ENCODE peak calls at places on chromosome 20, in seven cellular contexts. H, W, E, T, J, I and R are unnamed samples.

GRCh38 chr20:38131588-38132121 is 33.4 kb downstream of the TGM2 start:
- DNase-seq in I (no peak), H (no peak), W (no peak), E (no peak), J (no peak), T (no peak), R (no peak)

GRCh38 chr20:60862601-60863000 is 389.5 kb upstream of the CDH4 start:
- DNase-seq in I (no peak), W (no peak), T (no peak), H (no peak), J (no peak), E (no peak), R (no peak)

GRCh38 chr20:34949120-34949519 is 6.5 kb downstream of the GSS start:
- DNase-seq in H (no peak), W (no peak), J (no peak), E (no peak), T (no peak), I (no peak), R (no peak)

GRCh38 chr20:48738399-48739304 is 89.1 kb downstream of the PREX1 start:
- DNase-seq in W (peak), H (no peak), T (no peak), J (peak), I (peak), E (no peak), R (no peak)

GRCh38 chr20:18504479-18505060 is 3.2 kb upstream of the SEC23B start:
- DNase-seq in E (peak), T (no peak), I (no peak), H (no peak), J (no peak), W (no peak), R (peak)

GRCh38 chr20:46134716-46135115 is 16.6 kb downstream of the CD40 start:
- DNase-seq in I (no peak), W (no peak), H (no peak), T (no peak), J (no peak), E (no peak), R (no peak)

GRCh38 chr20:17904027-17904426 is 64.6 kb downstream of the SNX5 start:
- DNase-seq in H (no peak), J (no peak), T (no peak), I (peak), W (no peak), E (no peak), R (no peak)

GRCh38 chr20:63502671-63503172 is 3.8 kb upstream of the EEF1A2 start:
- DNase-seq in E (no peak), I (no peak), H (no peak), J (no peak), T (no peak), W (no peak), R (no peak)